ENCODE peak calls at places on chromosomes 7 and 10, in nine cellular contexts. B, S, X, Y, F, N, R, D and K are unnamed samples.

GRCh38 chr10:72285972-72286521 is 12.3 kb downstream of the DDIT4 start:
- DNase-seq in S (peak; percentile 72), D (no peak), X (no peak), F (no peak), N (no peak), B (no peak), R (no peak), Y (no peak), K (no peak)

GRCh38 chr7:55191926-55192692 is 173.0 kb upstream of the LANCL2 start:
- DNase-seq in D (no peak), N (peak; percentile 36), B (no peak), S (peak; percentile 47), F (no peak), Y (no peak), X (no peak), R (peak; percentile 20), K (no peak)

GRCh38 chr10:126135177-126135576 is 238.8 kb downstream of the FANK1 start:
- DNase-seq in D (no peak), Y (no peak), X (no peak), R (peak; percentile 37), F (no peak), B (peak; percentile 35), N (peak; percentile 40), S (peak; percentile 50), K (no peak)

GRCh38 chr10:71729023-71729649 is 9.6 kb upstream of the C10orf105 start:
- DNase-seq in Y (no peak), R (no peak), D (no peak), F (no peak), B (no peak), N (no peak), S (no peak), X (no peak), K (no peak)

GRCh38 chr7:156464339-156464738 is 176.2 kb upstream of the RNF32 start:
- DNase-seq in D (no peak), R (no peak), F (no peak), Y (no peak), N (no peak), S (no peak), X (no peak), B (no peak), K (no peak)

GRCh38 chr7:106599343-106599698 is 61.6 kb downstream of the CCDC71L start:
- DNase-seq in X (no peak), B (no peak), S (no peak), F (no peak), Y (no peak), N (no peak), R (no peak), D (no peak), K (no peak)

GRCh38 chr10:1461016-1461415 is 276.3 kb downstream of the ADARB2 start:
- DNase-seq in S (no peak), D (no peak), N (no peak), R (no peak), B (no peak), Y (no peak), F (no peak), X (no peak), K (no peak)

GRCh38 chr10:70664702-70665195 is 7.6 kb upstream of the ADAMTS14 start:
- DNase-seq in R (peak; percentile 99), Y (no peak), B (peak; percentile 95), N (peak; percentile 95), D (peak; percentile 89), X (peak; percentile 98), S (peak; percentile 98), F (peak; percentile 99), K (peak; percentile 96)

GRCh38 chr10:33791295-33791694 is 456.8 kb upstream of the NRP1 start:
- DNase-seq in X (no peak), Y (no peak), R (no peak), B (no peak), D (no peak), F (no peak), S (no peak), N (peak; percentile 2), K (no peak)

GRCh38 chr10:11480687-11481086 is 130.8 kb downstream of the USP6NL start:
- DNase-seq in D (no peak), B (no peak), X (no peak), Y (no peak), N (no peak), F (no peak), S (no peak), R (no peak), K (no peak)

GRCh38 chr7:86972072-86972471 is 87.4 kb downstream of the ELAPOR2 start:
- DNase-seq in F (no peak), B (no peak), Y (peak; percentile 38), D (no peak), X (no peak), S (no peak), N (no peak), R (no peak), K (no peak)

GRCh38 chr7:10708447-10708846 is 265.2 kb upstream of the PHF14 start:
- DNase-seq in S (no peak), R (no peak), D (no peak), N (no peak), B (no peak), X (no peak), Y (peak; percentile 21), F (no peak), K (no peak)

GRCh38 chr7:116403265-116403664 is 96.3 kb upstream of the CAV2 start:
- DNase-seq in S (peak; percentile 38), F (no peak), R (peak; percentile 38), D (peak; percentile 80), N (peak; percentile 46), X (no peak), B (peak; percentile 72), Y (no peak), K (peak; percentile 26)

GRCh38 chr7:30200591-30200990 is 65.8 kb downstream of the MTURN start:
- DNase-seq in Y (no peak), D (no peak), R (no peak), N (no peak), X (no peak), B (no peak), F (no peak), S (no peak), K (no peak)

GRCh38 chr7:44748042-44748947 is at the start of gene ZMIZ2:
- DNase-seq in R (peak; percentile 89), D (peak; percentile 42), X (peak; percentile 23), Y (peak; percentile 94), B (peak; percentile 82), F (no peak), S (peak; percentile 90), N (peak; percentile 76), K (no peak)

GRCh38 chr7:44750921-44751571 is 2.4 kb downstream of the ZMIZ2 start:
- DNase-seq in B (no peak), S (peak; percentile 78), R (no peak), Y (no peak), X (peak; percentile 50), N (peak; percentile 52), F (no peak), D (no peak), K (no peak)

GRCh38 chr7:44750424-44750823 is 1.8 kb downstream of the ZMIZ2 start:
- DNase-seq in S (no peak), Y (no peak), R (no peak), X (no peak), N (no peak), F (no peak), D (no peak), B (no peak), K (no peak)

GRCh38 chr7:44748948-44749731 is 493 bp downstream of the ZMIZ2 start:
- DNase-seq in F (no peak), R (no peak), X (no peak), D (no peak), N (no peak), Y (peak; percentile 26), B (no peak), S (no peak), K (no peak)

DNA sequence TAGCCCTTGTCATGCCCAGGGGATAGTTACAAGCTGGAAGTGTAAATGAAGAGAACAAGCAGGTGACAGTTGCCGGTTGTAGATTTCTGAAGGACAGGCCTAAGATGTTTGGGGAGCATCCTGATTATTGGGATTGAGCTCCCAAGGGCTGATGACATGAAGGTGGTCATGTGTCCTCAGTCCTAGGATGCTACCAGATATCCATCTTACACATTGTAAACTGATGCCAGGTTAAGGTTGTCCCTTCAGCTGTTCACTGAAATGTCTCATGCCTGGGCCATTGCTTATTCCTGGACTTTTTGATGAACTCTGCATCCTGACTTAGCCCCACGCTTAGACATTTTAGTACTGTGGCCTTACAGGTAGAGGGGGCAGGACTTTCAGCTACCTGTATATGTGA is 1.3 kb downstream of the ZMIZ2 start:
- DNase-seq in Y (no peak), D (no peak), B (no peak), S (no peak), F (no peak), X (no peak), N (no peak), R (no peak), K (no peak)
- H3K4me3 ChIP-seq in Y (no peak overlapping the region), D (peak overlapping the region; percentile 96), B (peak overlapping the region; percentile 86), S (peak overlapping the region; percentile 80), F (peak overlapping the region; percentile 83), X (peak overlapping the region; percentile 74), N (peak overlapping the region; percentile 99), R (peak overlapping the region; percentile 89), K (peak overlapping the region; percentile 88)

GRCh38 chr10:89224697-89225443 is 17.8 kb upstream of the CH25H start:
- DNase-seq in F (no peak), D (no peak), R (no peak), Y (no peak), X (no peak), B (peak; percentile 22), S (peak; percentile 42), N (no peak), K (no peak)
- TF ChIP-seq CTCF in F (peak; percentile 21), D (no peak), R (no peak), Y (no peak), X (peak; percentile 28), B (peak; percentile 42), S (peak; percentile 71), N (no peak), K (peak; percentile 12)

GRCh38 chr7:129188892-129189660 is 643 bp downstream of the SMO start:
- DNase-seq in S (peak; percentile 26), B (no peak), R (no peak), D (no peak), F (no peak), Y (no peak), N (peak; percentile 27), X (no peak), K (no peak)

GRCh38 chr7:129191272-129191671 is 2.8 kb downstream of the SMO start:
- DNase-seq in S (no peak), X (no peak), B (no peak), Y (no peak), R (no peak), D (no peak), F (no peak), N (no peak), K (no peak)

GRCh38 chr7:129187681-129188371 is 607 bp upstream of the SMO start:
- DNase-seq in X (no peak), R (no peak), F (no peak), B (no peak), N (no peak), S (no peak), Y (no peak), D (no peak), K (no peak)

GRCh38 chr7:129188372-129188891 is at the start of gene SMO:
- DNase-seq in R (no peak), X (no peak), B (no peak), D (no peak), N (peak; percentile 39), S (peak; percentile 41), Y (peak; percentile 68), F (no peak), K (no peak)

GRCh38 chr7:129189661-129190310 is 1.4 kb downstream of the SMO start:
- DNase-seq in S (peak; percentile 16), R (no peak), D (no peak), F (no peak), Y (no peak), N (peak; percentile 23), B (peak; percentile 16), X (no peak), K (no peak)
- H3K4me3 ChIP-seq in S (peak overlapping the region; percentile 68), R (peak overlapping the region; percentile 60), D (peak overlapping the region; percentile 70), F (peak overlapping the region; percentile 69), Y (peak overlapping the region; percentile 73), N (peak overlapping the region; percentile 93), B (peak overlapping the region; percentile 73), X (peak overlapping the region; percentile 79), K (peak overlapping the region; percentile 61)

GRCh38 chr7:74183653-74184450 is 9.7 kb downstream of the EIF4H start:
- DNase-seq in S (no peak), D (no peak), Y (no peak), B (no peak), R (no peak), F (no peak), X (no peak), N (no peak), K (no peak)
- TF ChIP-seq CTCF in S (peak; percentile 51), D (peak; percentile 26), Y (no peak), B (peak; percentile 27), R (peak; percentile 29), F (peak; percentile 36), X (peak; percentile 56), N (peak; percentile 16), K (peak; percentile 23)